ENCODE peak calls at places on chromosomes 12 and 14, in seven cellular contexts. One of them, this sample, is unnamed.

GRCh38 chr12:74415633-74416032 is 122.0 kb upstream of the ATXN7L3B start:
- DNase-seq in left ventricle myocardium inferior: no peak
- DNase-seq in dorsolateral prefrontal cortex: no peak
- DNase-seq in prostate gland: no peak
- DNase-seq in stomach: no peak
- DNase-seq in hepatocyte: peak; percentile 52
- DNase-seq in neural progenitor cell: peak; percentile 39
- DNase-seq in this sample: peak; percentile 28

GRCh38 chr12:29889737-29890136 is 106.0 kb upstream of the TMTC1 start:
- DNase-seq in left ventricle myocardium inferior: peak; percentile 28
- DNase-seq in dorsolateral prefrontal cortex: no peak
- DNase-seq in prostate gland: peak; percentile 48
- DNase-seq in stomach: peak; percentile 55
- DNase-seq in hepatocyte: peak; percentile 62
- DNase-seq in neural progenitor cell: peak; percentile 84
- DNase-seq in this sample: peak; percentile 20

GRCh38 chr12:113109360-113109759 is 26.2 kb downstream of the RASAL1 start:
- DNase-seq in left ventricle myocardium inferior: no peak
- DNase-seq in dorsolateral prefrontal cortex: no peak
- DNase-seq in prostate gland: no peak
- DNase-seq in stomach: no peak
- DNase-seq in hepatocyte: no peak
- DNase-seq in neural progenitor cell: no peak
- DNase-seq in this sample: no peak

GRCh38 chr14:31930493-31931225 is 146.4 kb upstream of the ARHGAP5 start:
- DNase-seq in left ventricle myocardium inferior: no peak
- DNase-seq in dorsolateral prefrontal cortex: no peak
- DNase-seq in prostate gland: no peak
- DNase-seq in stomach: no peak
- DNase-seq in hepatocyte: peak; percentile 23
- DNase-seq in neural progenitor cell: no peak
- DNase-seq in this sample: no peak

GRCh38 chr12:107429006-107429698 is 256.4 kb upstream of the PWP1 start:
- DNase-seq in left ventricle myocardium inferior: no peak
- DNase-seq in dorsolateral prefrontal cortex: no peak
- DNase-seq in prostate gland: peak; percentile 22
- DNase-seq in stomach: peak; percentile 31
- DNase-seq in hepatocyte: peak; percentile 64
- DNase-seq in neural progenitor cell: no peak
- DNase-seq in this sample: no peak

GRCh38 chr14:68819260-68819691 is 26.4 kb upstream of the ZFP36L1 start:
- DNase-seq in left ventricle myocardium inferior: no peak
- DNase-seq in dorsolateral prefrontal cortex: no peak
- DNase-seq in prostate gland: no peak
- DNase-seq in stomach: peak; percentile 50
- DNase-seq in hepatocyte: peak; percentile 85
- DNase-seq in neural progenitor cell: peak; percentile 39
- DNase-seq in this sample: peak; percentile 28

GRCh38 chr12:123047289-123047688 is 66.8 kb downstream of the ARL6IP4 start:
- DNase-seq in left ventricle myocardium inferior: no peak
- DNase-seq in dorsolateral prefrontal cortex: no peak
- DNase-seq in prostate gland: no peak
- DNase-seq in stomach: no peak
- DNase-seq in hepatocyte: no peak
- DNase-seq in neural progenitor cell: no peak
- DNase-seq in this sample: no peak

GRCh38 chr12:13210022-13210539 is 13.6 kb downstream of the EMP1 start:
- DNase-seq in left ventricle myocardium inferior: no peak
- DNase-seq in dorsolateral prefrontal cortex: no peak
- DNase-seq in prostate gland: no peak
- DNase-seq in stomach: no peak
- DNase-seq in hepatocyte: no peak
- DNase-seq in neural progenitor cell: peak; percentile 14
- DNase-seq in this sample: no peak

GRCh38 chr14:78005325-78005724 is 164.8 kb upstream of the NRXN3 start:
- DNase-seq in left ventricle myocardium inferior: no peak
- DNase-seq in dorsolateral prefrontal cortex: no peak
- DNase-seq in prostate gland: no peak
- DNase-seq in stomach: no peak
- DNase-seq in hepatocyte: peak; percentile 50
- DNase-seq in neural progenitor cell: no peak
- DNase-seq in this sample: peak; percentile 65

GRCh38 chr12:110135012-110135411 is 10.9 kb downstream of the IFT81 start:
- DNase-seq in left ventricle myocardium inferior: no peak
- DNase-seq in dorsolateral prefrontal cortex: no peak
- DNase-seq in prostate gland: no peak
- DNase-seq in stomach: no peak
- DNase-seq in hepatocyte: no peak
- DNase-seq in neural progenitor cell: no peak
- DNase-seq in this sample: peak; percentile 34

GRCh38 chr12:9935026-9935425 is 2.9 kb upstream of the CLEC2A start:
- DNase-seq in left ventricle myocardium inferior: no peak
- DNase-seq in dorsolateral prefrontal cortex: no peak
- DNase-seq in prostate gland: no peak
- DNase-seq in stomach: no peak
- DNase-seq in hepatocyte: no peak
- DNase-seq in neural progenitor cell: no peak
- DNase-seq in this sample: no peak

GRCh38 chr14:73741386-73741875 is 27.2 kb upstream of the PNMA1 start:
- DNase-seq in left ventricle myocardium inferior: peak; percentile 79
- DNase-seq in dorsolateral prefrontal cortex: no peak
- DNase-seq in prostate gland: no peak
- DNase-seq in stomach: peak; percentile 79
- DNase-seq in hepatocyte: peak; percentile 83
- DNase-seq in neural progenitor cell: peak; percentile 60
- DNase-seq in this sample: peak; percentile 55

GRCh38 chr12:120257041-120257821 is 8.3 kb downstream of the PXN start:
- DNase-seq in left ventricle myocardium inferior: peak; percentile 74
- DNase-seq in dorsolateral prefrontal cortex: no peak
- DNase-seq in prostate gland: peak; percentile 49
- DNase-seq in stomach: peak; percentile 42
- DNase-seq in hepatocyte: peak; percentile 48
- DNase-seq in neural progenitor cell: no peak
- DNase-seq in this sample: peak; percentile 89

GRCh38 chr12:54413284-54414190 is 5.5 kb downstream of the ITGA5 start:
- DNase-seq in left ventricle myocardium inferior: peak; percentile 59
- DNase-seq in dorsolateral prefrontal cortex: no peak
- DNase-seq in prostate gland: no peak
- DNase-seq in stomach: peak; percentile 37
- DNase-seq in hepatocyte: no peak
- DNase-seq in neural progenitor cell: no peak
- DNase-seq in this sample: peak; percentile 59

GRCh38 chr14:101821528-101821927 is 60.0 kb downstream of the PPP2R5C start:
- DNase-seq in left ventricle myocardium inferior: no peak
- DNase-seq in dorsolateral prefrontal cortex: no peak
- DNase-seq in prostate gland: no peak
- DNase-seq in stomach: no peak
- DNase-seq in hepatocyte: no peak
- DNase-seq in neural progenitor cell: no peak
- DNase-seq in this sample: no peak

GRCh38 chr14:72616294-72616693 is 277.6 kb downstream of the DPF3 start:
- DNase-seq in left ventricle myocardium inferior: no peak
- DNase-seq in dorsolateral prefrontal cortex: no peak
- DNase-seq in prostate gland: no peak
- DNase-seq in stomach: no peak
- DNase-seq in hepatocyte: peak; percentile 26
- DNase-seq in neural progenitor cell: no peak
- DNase-seq in this sample: peak; percentile 28

GRCh38 chr12:71353607-71354006 is 86.0 kb upstream of the LGR5 start:
- DNase-seq in left ventricle myocardium inferior: no peak
- DNase-seq in dorsolateral prefrontal cortex: no peak
- DNase-seq in prostate gland: no peak
- DNase-seq in stomach: no peak
- DNase-seq in hepatocyte: no peak
- DNase-seq in neural progenitor cell: no peak
- DNase-seq in this sample: no peak

GRCh38 chr12:113195598-113195997 is 10.1 kb downstream of the RITA1 start:
- DNase-seq in left ventricle myocardium inferior: no peak
- DNase-seq in dorsolateral prefrontal cortex: no peak
- DNase-seq in prostate gland: no peak
- DNase-seq in stomach: no peak
- DNase-seq in hepatocyte: no peak
- DNase-seq in neural progenitor cell: no peak
- DNase-seq in this sample: no peak

GRCh38 chr14:61019537-61019936 is 38.5 kb downstream of the SLC38A6 start:
- DNase-seq in left ventricle myocardium inferior: no peak
- DNase-seq in dorsolateral prefrontal cortex: no peak
- DNase-seq in prostate gland: no peak
- DNase-seq in stomach: no peak
- DNase-seq in hepatocyte: no peak
- DNase-seq in neural progenitor cell: no peak
- DNase-seq in this sample: no peak

GRCh38 chr14:58297412-58297761 is 968 bp upstream of the ARID4A start:
- DNase-seq in left ventricle myocardium inferior: no peak
- DNase-seq in dorsolateral prefrontal cortex: no peak
- DNase-seq in prostate gland: no peak
- DNase-seq in stomach: peak; percentile 33
- DNase-seq in hepatocyte: peak; percentile 59
- DNase-seq in neural progenitor cell: peak; percentile 75
- DNase-seq in this sample: peak; percentile 33

GRCh38 chr12:121579190-121579791 is 1.5 kb downstream of the KDM2B start:
- DNase-seq in left ventricle myocardium inferior: peak; percentile 29
- DNase-seq in dorsolateral prefrontal cortex: peak; percentile 57
- DNase-seq in prostate gland: peak; percentile 11
- DNase-seq in stomach: peak; percentile 41
- DNase-seq in hepatocyte: peak; percentile 56
- DNase-seq in neural progenitor cell: peak; percentile 65
- DNase-seq in this sample: no peak

DNA sequence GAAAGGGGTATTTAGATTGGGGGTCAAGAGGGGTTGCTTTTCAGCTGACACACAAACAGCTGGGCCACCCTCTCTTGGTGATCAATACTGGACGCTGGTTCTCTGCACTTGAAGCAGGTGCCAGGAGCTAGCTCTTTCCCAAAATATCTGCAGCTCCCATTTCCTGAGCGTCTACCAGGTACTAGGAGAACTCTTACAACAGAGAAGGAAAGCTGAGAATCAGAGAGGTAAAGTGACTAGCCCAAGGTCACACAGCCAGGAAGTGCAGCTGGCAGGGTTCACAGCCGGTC is 1.2 kb downstream of the TESC start:
- DNase-seq in left ventricle myocardium inferior: no peak
- DNase-seq in dorsolateral prefrontal cortex: no peak
- DNase-seq in prostate gland: no peak
- DNase-seq in stomach: no peak
- DNase-seq in hepatocyte: no peak
- DNase-seq in neural progenitor cell: no peak
- DNase-seq in this sample: no peak
- H3K27ac ChIP-seq in left ventricle myocardium inferior: peak overlapping the region; percentile 82
- H3K27ac ChIP-seq in dorsolateral prefrontal cortex: no peak overlapping the region
- H3K27ac ChIP-seq in prostate gland: no peak overlapping the region
- H3K27ac ChIP-seq in stomach: peak overlapping the region; percentile 79
- H3K27ac ChIP-seq in hepatocyte: no peak overlapping the region
- H3K27ac ChIP-seq in neural progenitor cell: no peak overlapping the region
- H3K27ac ChIP-seq in this sample: no peak overlapping the region

GRCh38 chr14:26255213-26255612 is 342.6 kb downstream of the NOVA1 start:
- DNase-seq in left ventricle myocardium inferior: no peak
- DNase-seq in dorsolateral prefrontal cortex: no peak
- DNase-seq in prostate gland: no peak
- DNase-seq in stomach: no peak
- DNase-seq in hepatocyte: peak; percentile 27
- DNase-seq in neural progenitor cell: peak; percentile 14
- DNase-seq in this sample: no peak
- TF ChIP-seq CTCF in left ventricle myocardium inferior: peak; percentile 24
- TF ChIP-seq CTCF in dorsolateral prefrontal cortex: peak; percentile 27
- TF ChIP-seq CTCF in prostate gland: no peak
- TF ChIP-seq CTCF in stomach: no peak
- TF ChIP-seq CTCF in hepatocyte: peak; percentile 52
- TF ChIP-seq CTCF in neural progenitor cell: peak; percentile 46
- TF ChIP-seq CTCF in this sample: no peak

GRCh38 chr12:47755655-47756562 is 2.8 kb downstream of the RAPGEF3 start:
- DNase-seq in left ventricle myocardium inferior: no peak
- DNase-seq in dorsolateral prefrontal cortex: no peak
- DNase-seq in prostate gland: peak; percentile 76
- DNase-seq in stomach: peak; percentile 76
- DNase-seq in hepatocyte: no peak
- DNase-seq in neural progenitor cell: no peak
- DNase-seq in this sample: no peak

GRCh38 chr12:47758584-47758833 is 171 bp downstream of the RAPGEF3 start:
- DNase-seq in left ventricle myocardium inferior: no peak
- DNase-seq in dorsolateral prefrontal cortex: no peak
- DNase-seq in prostate gland: no peak
- DNase-seq in stomach: no peak
- DNase-seq in hepatocyte: no peak
- DNase-seq in neural progenitor cell: no peak
- DNase-seq in this sample: no peak

GRCh38 chr12:47757360-47757839 is 1.3 kb downstream of the RAPGEF3 start:
- DNase-seq in left ventricle myocardium inferior: no peak
- DNase-seq in dorsolateral prefrontal cortex: peak; percentile 46
- DNase-seq in prostate gland: no peak
- DNase-seq in stomach: no peak
- DNase-seq in hepatocyte: no peak
- DNase-seq in neural progenitor cell: peak; percentile 48
- DNase-seq in this sample: no peak

GRCh38 chr12:47758834-47759690 is at the start of gene RAPGEF3:
- DNase-seq in left ventricle myocardium inferior: peak; percentile 87
- DNase-seq in dorsolateral prefrontal cortex: peak; percentile 86
- DNase-seq in prostate gland: peak; percentile 88
- DNase-seq in stomach: peak; percentile 93
- DNase-seq in hepatocyte: peak; percentile 90
- DNase-seq in neural progenitor cell: peak; percentile 87
- DNase-seq in this sample: peak; percentile 67

DNA sequence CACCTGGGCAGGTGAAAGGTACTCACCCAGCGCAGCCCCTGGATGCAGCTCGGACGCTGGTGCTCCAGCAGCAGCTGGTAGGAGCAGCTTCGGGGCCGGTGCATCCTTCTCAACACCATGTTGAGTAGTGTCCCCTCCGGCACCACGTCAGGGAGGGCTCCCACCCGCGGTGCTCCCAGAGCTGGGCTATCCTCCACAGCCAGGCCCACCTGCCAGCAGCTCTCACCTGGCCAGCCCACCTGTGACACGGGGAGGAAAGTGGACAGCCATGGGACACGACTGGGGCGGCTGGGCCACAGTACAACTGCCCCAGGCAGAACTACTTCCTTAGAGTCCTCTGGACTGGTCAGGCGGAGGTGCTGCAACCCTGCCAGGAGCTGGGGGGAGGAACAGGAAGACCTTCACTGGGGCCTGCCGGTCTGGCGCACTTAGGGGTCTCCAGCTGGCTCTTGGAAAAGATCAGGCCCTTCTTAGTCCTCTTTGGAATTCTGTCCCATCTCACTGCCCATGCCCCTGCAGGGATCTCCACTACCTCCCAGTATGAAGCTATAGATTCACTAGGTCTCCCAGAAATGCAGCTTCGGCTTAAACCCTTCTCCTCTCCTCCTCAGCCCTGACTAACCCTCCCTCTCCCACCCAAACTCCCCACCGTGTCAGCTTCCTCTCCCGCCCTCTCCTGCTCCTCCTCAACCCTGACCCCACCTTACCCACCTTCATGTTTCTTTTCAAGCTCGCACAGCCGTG is 668 bp downstream of the RAPGEF3 start:
- DNase-seq in left ventricle myocardium inferior: no peak
- DNase-seq in dorsolateral prefrontal cortex: peak; percentile 58
- DNase-seq in prostate gland: no peak
- DNase-seq in stomach: peak; percentile 52
- DNase-seq in hepatocyte: no peak
- DNase-seq in neural progenitor cell: peak; percentile 21
- DNase-seq in this sample: no peak
- H3K4me3 ChIP-seq in left ventricle myocardium inferior: peak overlapping the region; percentile 71
- H3K4me3 ChIP-seq in dorsolateral prefrontal cortex: peak overlapping the region; percentile 71
- H3K4me3 ChIP-seq in prostate gland: peak overlapping the region; percentile 60
- H3K4me3 ChIP-seq in stomach: peak overlapping the region; percentile 57
- H3K4me3 ChIP-seq in hepatocyte: peak overlapping the region; percentile 60
- H3K4me3 ChIP-seq in neural progenitor cell: peak overlapping the region; percentile 62
- H3K4me3 ChIP-seq in this sample: peak overlapping the region; percentile 63

GRCh38 chr14:23929131-23929530 is 24.4 kb upstream of the DHRS4 start:
- DNase-seq in left ventricle myocardium inferior: no peak
- DNase-seq in dorsolateral prefrontal cortex: no peak
- DNase-seq in prostate gland: no peak
- DNase-seq in stomach: no peak
- DNase-seq in hepatocyte: no peak
- DNase-seq in neural progenitor cell: no peak
- DNase-seq in this sample: no peak
- H3K27ac ChIP-seq in left ventricle myocardium inferior: no peak overlapping the region
- H3K27ac ChIP-seq in dorsolateral prefrontal cortex: no peak overlapping the region
- H3K27ac ChIP-seq in prostate gland: no peak overlapping the region
- H3K27ac ChIP-seq in stomach: no peak overlapping the region
- H3K27ac ChIP-seq in hepatocyte: no peak overlapping the region
- H3K27ac ChIP-seq in neural progenitor cell: no peak overlapping the region
- H3K27ac ChIP-seq in this sample: no peak overlapping the region